ENCODE peak calls at places on chromosomes 6 and 20, in six cellular contexts. One of them, this sample, is unnamed.

GRCh38 chr6:116349216-116349615 is 21.5 kb upstream of the DSE start:
- DNase-seq in transverse colon: no peak
- DNase-seq in Peyer's patch: no peak
- DNase-seq in testis: no peak
- DNase-seq in heart left ventricle: no peak
- DNase-seq in breast epithelium: no peak
- DNase-seq in this sample: no peak

GRCh38 chr20:16575390-16576140 is 2.3 kb upstream of the KIF16B start:
- DNase-seq in heart left ventricle: no peak
- DNase-seq in Peyer's patch: no peak
- DNase-seq in transverse colon: no peak
- DNase-seq in testis: peak; percentile 34
- DNase-seq in breast epithelium: no peak
- DNase-seq in this sample: no peak

GRCh38 chr6:161798844-161799394 is 525.1 kb upstream of the AGPAT4 start:
- DNase-seq in testis: no peak
- DNase-seq in heart left ventricle: no peak
- DNase-seq in Peyer's patch: no peak
- DNase-seq in breast epithelium: no peak
- DNase-seq in transverse colon: no peak
- DNase-seq in this sample: no peak

GRCh38 chr20:44909872-44910689 is at the start of gene PABPC1L:
- DNase-seq in transverse colon: peak; percentile 80
- DNase-seq in testis: peak; percentile 84
- DNase-seq in Peyer's patch: peak; percentile 90
- DNase-seq in heart left ventricle: peak; percentile 78
- DNase-seq in breast epithelium: no peak
- DNase-seq in this sample: peak; percentile 72

GRCh38 chr20:37315293-37316110 is 26.0 kb downstream of the MANBAL start:
- DNase-seq in breast epithelium: no peak
- DNase-seq in heart left ventricle: peak; percentile 84
- DNase-seq in transverse colon: peak; percentile 57
- DNase-seq in Peyer's patch: peak; percentile 74
- DNase-seq in testis: peak; percentile 94
- DNase-seq in this sample: peak; percentile 95

GRCh38 chr6:136657629-136658028 is 107.4 kb upstream of the MAP7 start:
- DNase-seq in transverse colon: peak; percentile 14
- DNase-seq in Peyer's patch: no peak
- DNase-seq in breast epithelium: no peak
- DNase-seq in testis: no peak
- DNase-seq in heart left ventricle: no peak
- DNase-seq in this sample: no peak

GRCh38 chr6:35216832-35217811 is 3.4 kb downstream of the SCUBE3 start:
- DNase-seq in transverse colon: no peak
- DNase-seq in testis: no peak
- DNase-seq in heart left ventricle: no peak
- DNase-seq in Peyer's patch: no peak
- DNase-seq in breast epithelium: no peak
- DNase-seq in this sample: no peak

GRCh38 chr6:147170269-147170668 is 33.9 kb upstream of the STXBP5 start:
- DNase-seq in testis: no peak
- DNase-seq in Peyer's patch: no peak
- DNase-seq in heart left ventricle: no peak
- DNase-seq in breast epithelium: no peak
- DNase-seq in transverse colon: no peak
- DNase-seq in this sample: no peak

GRCh38 chr6:169283924-169284323 is 30.3 kb upstream of the THBS2 start:
- DNase-seq in breast epithelium: no peak
- DNase-seq in testis: no peak
- DNase-seq in heart left ventricle: no peak
- DNase-seq in transverse colon: no peak
- DNase-seq in Peyer's patch: no peak
- DNase-seq in this sample: no peak

GRCh38 chr20:35305682-35306556 is 13.7 kb upstream of the FAM83C start:
- DNase-seq in breast epithelium: peak; percentile 69
- DNase-seq in transverse colon: peak; percentile 59
- DNase-seq in Peyer's patch: peak; percentile 85
- DNase-seq in heart left ventricle: no peak
- DNase-seq in testis: no peak
- DNase-seq in this sample: no peak

GRCh38 chr6:44265003-44265842 is at the start of gene NFKBIE:
- DNase-seq in heart left ventricle: peak; percentile 97
- DNase-seq in breast epithelium: peak; percentile 93
- DNase-seq in testis: peak; percentile 98
- DNase-seq in transverse colon: peak; percentile 96
- DNase-seq in Peyer's patch: peak; percentile 98
- DNase-seq in this sample: peak; percentile 97

GRCh38 chr20:57397693-57398108 is 6.5 kb downstream of the RBM38 start:
- DNase-seq in heart left ventricle: peak; percentile 70
- DNase-seq in breast epithelium: no peak
- DNase-seq in Peyer's patch: peak; percentile 88
- DNase-seq in testis: no peak
- DNase-seq in transverse colon: peak; percentile 57
- DNase-seq in this sample: peak; percentile 75

GRCh38 chr20:57397004-57397692 is 6.0 kb downstream of the RBM38 start:
- DNase-seq in breast epithelium: no peak
- DNase-seq in Peyer's patch: no peak
- DNase-seq in heart left ventricle: peak; percentile 56
- DNase-seq in transverse colon: no peak
- DNase-seq in testis: no peak
- DNase-seq in this sample: peak; percentile 66

GRCh38 chr20:57398901-57399535 is 7.8 kb downstream of the RBM38 start:
- DNase-seq in heart left ventricle: no peak
- DNase-seq in breast epithelium: no peak
- DNase-seq in transverse colon: no peak
- DNase-seq in testis: no peak
- DNase-seq in Peyer's patch: no peak
- DNase-seq in this sample: peak; percentile 63

GRCh38 chr20:57399587-57400261 is 8.5 kb downstream of the RBM38 start:
- DNase-seq in breast epithelium: no peak
- DNase-seq in Peyer's patch: no peak
- DNase-seq in transverse colon: peak; percentile 55
- DNase-seq in testis: peak; percentile 59
- DNase-seq in heart left ventricle: peak; percentile 68
- DNase-seq in this sample: peak; percentile 73

GRCh38 chr20:57398231-57398821 is 7.1 kb downstream of the RBM38 start:
- DNase-seq in testis: peak; percentile 56
- DNase-seq in heart left ventricle: peak; percentile 80
- DNase-seq in breast epithelium: no peak
- DNase-seq in Peyer's patch: peak; percentile 97
- DNase-seq in transverse colon: peak; percentile 88
- DNase-seq in this sample: peak; percentile 89
- H3K4me1 ChIP-seq in testis: peaks cover 70% of the 10 kb centered on the region
- H3K4me1 ChIP-seq in heart left ventricle: peaks cover 76% of the 10 kb centered on the region
- H3K4me1 ChIP-seq in breast epithelium: peaks cover 5% of the 10 kb centered on the region
- H3K4me1 ChIP-seq in Peyer's patch: peaks cover 53% of the 10 kb centered on the region
- H3K4me1 ChIP-seq in transverse colon: peaks cover 70% of the 10 kb centered on the region
- H3K4me1 ChIP-seq in this sample: peaks cover 100% of the 10 kb centered on the region

DNA sequence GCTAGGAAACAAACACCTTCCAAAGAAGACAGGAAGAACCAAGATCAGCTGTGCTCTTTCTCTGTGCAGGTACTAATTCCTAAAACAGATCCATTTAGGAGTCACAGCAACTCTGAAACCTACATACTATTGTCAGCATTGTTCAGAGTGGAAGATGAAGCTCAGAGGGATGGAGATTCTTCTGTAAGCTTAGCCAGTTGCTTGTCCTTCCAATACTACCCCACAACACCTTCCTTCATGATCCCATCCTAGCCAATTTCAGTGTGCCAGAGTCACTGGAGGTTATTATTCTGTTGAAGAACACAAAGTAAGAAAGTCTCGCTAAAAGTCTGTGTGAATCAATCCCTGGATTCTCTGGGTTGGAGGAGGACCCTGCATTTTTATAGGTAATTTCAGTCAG is 2.3 kb downstream of the POPDC3 start:
- DNase-seq in breast epithelium: no peak
- DNase-seq in testis: no peak
- DNase-seq in transverse colon: no peak
- DNase-seq in Peyer's patch: no peak
- DNase-seq in heart left ventricle: no peak
- DNase-seq in this sample: no peak
- TF ChIP-seq POLR2A in breast epithelium: no peak
- TF ChIP-seq POLR2A in testis: no peak
- TF ChIP-seq POLR2A in transverse colon: no peak
- TF ChIP-seq POLR2A in Peyer's patch: no peak
- TF ChIP-seq POLR2A in heart left ventricle: no peak
- TF ChIP-seq POLR2A in this sample: no peak

GRCh38 chr6:16061833-16062232 is 67.1 kb upstream of the MYLIP start:
- DNase-seq in testis: no peak
- DNase-seq in heart left ventricle: no peak
- DNase-seq in Peyer's patch: no peak
- DNase-seq in transverse colon: no peak
- DNase-seq in breast epithelium: no peak
- DNase-seq in this sample: no peak

GRCh38 chr6:16058188-16058780 is 70.6 kb upstream of the MYLIP start:
- DNase-seq in heart left ventricle: no peak
- DNase-seq in transverse colon: no peak
- DNase-seq in Peyer's patch: no peak
- DNase-seq in breast epithelium: no peak
- DNase-seq in testis: no peak
- DNase-seq in this sample: no peak

GRCh38 chr6:16057411-16057810 is 71.5 kb upstream of the MYLIP start:
- DNase-seq in breast epithelium: no peak
- DNase-seq in testis: no peak
- DNase-seq in Peyer's patch: no peak
- DNase-seq in heart left ventricle: no peak
- DNase-seq in transverse colon: no peak
- DNase-seq in this sample: no peak

GRCh38 chr6:16059496-16059895 is 69.4 kb upstream of the MYLIP start:
- DNase-seq in transverse colon: no peak
- DNase-seq in Peyer's patch: no peak
- DNase-seq in heart left ventricle: no peak
- DNase-seq in breast epithelium: no peak
- DNase-seq in testis: no peak
- DNase-seq in this sample: no peak

DNA sequence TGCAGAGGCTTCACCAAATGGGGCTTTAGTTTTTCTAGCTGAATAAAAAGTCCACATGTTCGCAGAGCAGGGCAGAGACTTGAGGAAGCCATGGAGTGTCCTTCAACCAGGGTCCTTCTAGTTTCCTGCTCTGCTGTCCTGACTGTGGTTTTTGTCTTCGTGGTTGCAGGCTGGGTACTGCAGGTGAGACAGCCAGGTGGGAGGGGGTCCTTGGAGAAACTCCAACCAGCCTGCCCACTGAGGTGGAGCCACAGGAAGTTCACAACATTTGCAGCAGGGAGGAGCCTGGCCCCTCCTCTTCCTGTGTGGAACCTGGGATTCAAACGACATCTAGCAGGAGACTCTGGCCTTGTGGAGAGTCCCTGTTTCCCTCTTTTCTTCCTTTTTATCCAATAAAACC is 68.8 kb upstream of the MYLIP start:
- DNase-seq in heart left ventricle: no peak
- DNase-seq in Peyer's patch: no peak
- DNase-seq in breast epithelium: no peak
- DNase-seq in transverse colon: no peak
- DNase-seq in testis: no peak
- DNase-seq in this sample: no peak
- H3K4me3 ChIP-seq in heart left ventricle: no peak overlapping the region
- H3K4me3 ChIP-seq in Peyer's patch: no peak overlapping the region
- H3K4me3 ChIP-seq in breast epithelium: no peak overlapping the region
- H3K4me3 ChIP-seq in transverse colon: no peak overlapping the region
- H3K4me3 ChIP-seq in testis: no peak overlapping the region
- H3K4me3 ChIP-seq in this sample: no peak overlapping the region

DNA sequence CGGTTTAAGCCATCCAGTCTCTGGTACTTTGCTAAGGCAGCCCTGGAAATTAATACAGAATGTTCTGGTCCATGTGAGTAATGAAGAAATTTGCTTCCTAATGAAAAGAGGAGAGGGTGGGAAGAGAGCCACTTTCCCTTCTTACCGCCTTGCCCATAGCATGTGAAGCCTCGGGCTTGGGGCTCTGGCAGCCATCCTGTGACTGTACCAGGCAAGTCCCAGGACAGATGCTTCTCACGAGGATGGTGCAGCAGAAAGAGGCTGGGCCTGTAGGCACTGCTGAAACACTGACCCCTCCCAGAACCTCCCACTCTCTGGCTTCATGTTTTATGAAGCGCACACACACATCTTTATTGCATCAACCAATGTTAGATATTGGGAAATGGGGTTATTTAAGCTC is 74.8 kb downstream of the IYD start:
- DNase-seq in breast epithelium: no peak
- DNase-seq in Peyer's patch: no peak
- DNase-seq in heart left ventricle: no peak
- DNase-seq in testis: no peak
- DNase-seq in transverse colon: no peak
- DNase-seq in this sample: no peak
- H3K4me1 ChIP-seq in breast epithelium: no peaks in the 10 kb centered on the region
- H3K4me1 ChIP-seq in Peyer's patch: no peaks in the 10 kb centered on the region
- H3K4me1 ChIP-seq in heart left ventricle: no peaks in the 10 kb centered on the region
- H3K4me1 ChIP-seq in testis: no peaks in the 10 kb centered on the region
- H3K4me1 ChIP-seq in transverse colon: no peaks in the 10 kb centered on the region
- H3K4me1 ChIP-seq in this sample: no peaks in the 10 kb centered on the region

DNA sequence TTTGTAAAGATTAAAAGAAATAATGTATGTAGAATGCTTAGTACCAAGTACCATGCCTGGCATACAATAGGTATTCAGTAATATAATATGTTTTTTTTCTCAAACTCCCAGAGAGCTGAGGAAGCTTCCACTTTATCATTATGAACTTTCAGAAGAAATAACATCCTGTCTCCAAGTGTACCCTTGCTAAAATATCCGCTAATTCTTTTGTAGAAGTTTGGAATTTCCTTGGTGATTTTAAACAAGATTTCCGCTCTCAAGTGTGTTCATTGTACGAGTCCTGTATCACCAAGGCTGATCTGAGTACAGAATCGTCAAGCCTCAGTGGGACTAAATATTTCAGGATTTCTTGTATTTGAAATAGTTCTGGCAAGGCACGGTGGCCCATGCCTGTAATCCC is 16.1 kb upstream of the RNF144B start:
- DNase-seq in Peyer's patch: no peak
- DNase-seq in breast epithelium: no peak
- DNase-seq in testis: no peak
- DNase-seq in heart left ventricle: no peak
- DNase-seq in transverse colon: no peak
- DNase-seq in this sample: no peak
- TF ChIP-seq POLR2A in Peyer's patch: no peak
- TF ChIP-seq POLR2A in breast epithelium: no peak
- TF ChIP-seq POLR2A in testis: no peak
- TF ChIP-seq POLR2A in heart left ventricle: no peak
- TF ChIP-seq POLR2A in transverse colon: no peak
- TF ChIP-seq POLR2A in this sample: no peak